ENCODE peak calls at places on chromosomes 2 and 18, in five cellular contexts. G is H1, B is A549, R is K562, S is HepG2. K is an unnamed sample.

GRCh38 chr18:8400825-8401224 is 208.4 kb upstream of the RAB12 start:
- DNase-seq in G (no peak), B (no peak), R (no peak), S (no peak), K (no peak)

GRCh38 chr18:13268035-13268700 is 49.6 kb downstream of the LDLRAD4 start:
- DNase-seq in G (no peak), B (no peak), R (no peak), S (no peak), K (peak; percentile 65)

GRCh38 chr2:108534577-108535379 is 508 bp downstream of the LIMS1 start:
- DNase-seq in G (no peak), B (peak; percentile 32), R (no peak), S (peak; percentile 43), K (peak; percentile 75)

GRCh38 chr2:231123362-231123898 is 1.4 kb downstream of the HTR2B start:
- DNase-seq in G (no peak), B (no peak), R (no peak), S (peak; percentile 37), K (peak; percentile 78)

GRCh38 chr2:74374509-74375205 is 5.5 kb downstream of the DCTN1 start:
- DNase-seq in G (peak; percentile 87), B (no peak), R (peak; percentile 88), S (no peak), K (peak; percentile 19)

GRCh38 chr2:120520929-120521912 is 175.3 kb downstream of the INHBB start:
- DNase-seq in G (peak; percentile 89), B (peak; percentile 40), R (peak; percentile 48), S (peak; percentile 60), K (peak; percentile 50)

GRCh38 chr2:178394816-178395215 is 56.2 kb downstream of the PRKRA start:
- DNase-seq in G (no peak), B (no peak), R (no peak), S (no peak), K (no peak)

GRCh38 chr2:101330253-101330921 is 21.9 kb upstream of the RNF149 start:
- DNase-seq in G (no peak), B (no peak), R (no peak), S (peak; percentile 92), K (peak; percentile 83)

GRCh38 chr18:68176901-68177300 is 538.0 kb downstream of the TMX3 start:
- DNase-seq in G (no peak), B (no peak), R (no peak), S (no peak), K (no peak)

GRCh38 chr2:159904565-159905281 is 106.7 kb upstream of the CD302 start:
- DNase-seq in G (peak; percentile 90), B (peak; percentile 35), R (peak; percentile 80), S (no peak), K (peak; percentile 20)

GRCh38 chr2:161237397-161238263 is 70.6 kb upstream of the PSMD14 start:
- DNase-seq in G (peak; percentile 69), B (no peak), R (no peak), S (no peak), K (peak; percentile 53)

GRCh38 chr18:13376841-13377351 is 158.3 kb downstream of the LDLRAD4 start:
- DNase-seq in G (no peak), B (no peak), R (no peak), S (no peak), K (no peak)

GRCh38 chr2:129801575-129801974 is 177.9 kb upstream of the RAB6C start:
- DNase-seq in G (no peak), B (no peak), R (no peak), S (no peak), K (no peak)

GRCh38 chr2:218895326-218895725 is 14.7 kb downstream of the WNT10A start:
- DNase-seq in G (no peak), B (no peak), R (no peak), S (no peak), K (no peak)

GRCh38 chr2:144071461-144071860 is 448.5 kb downstream of the ZEB2 start:
- DNase-seq in G (no peak), B (no peak), R (no peak), S (peak; percentile 7), K (no peak)

GRCh38 chr2:239640210-239640609 is 239.4 kb upstream of the HDAC4 start:
- DNase-seq in G (no peak), B (no peak), R (no peak), S (no peak), K (no peak)

GRCh38 chr2:61368687-61369665 is 101.9 kb downstream of the USP34 start:
- DNase-seq in G (no peak), B (no peak), R (no peak), S (no peak), K (no peak)

GRCh38 chr18:45165871-45166270 is 449.4 kb upstream of the SLC14A2 start:
- DNase-seq in G (no peak), B (no peak), R (no peak), S (no peak), K (no peak)

GRCh38 chr18:45161850-45162249 is 453.4 kb upstream of the SLC14A2 start:
- DNase-seq in G (no peak), B (no peak), R (no peak), S (no peak), K (no peak)

GRCh38 chr18:45167109-45167551 is 448.1 kb upstream of the SLC14A2 start:
- DNase-seq in G (no peak), B (no peak), R (no peak), S (no peak), K (no peak)

GRCh38 chr18:45166341-45167108 is 448.8 kb upstream of the SLC14A2 start:
- DNase-seq in G (no peak), B (peak; percentile 5), R (no peak), S (no peak), K (no peak)

GRCh38 chr18:45164551-45164950 is 450.7 kb upstream of the SLC14A2 start:
- DNase-seq in G (no peak), B (no peak), R (no peak), S (no peak), K (no peak)
- TF ChIP-seq JUN in G (no peak), B (no peak), R (no peak), S (no peak), K (no peak)

DNA sequence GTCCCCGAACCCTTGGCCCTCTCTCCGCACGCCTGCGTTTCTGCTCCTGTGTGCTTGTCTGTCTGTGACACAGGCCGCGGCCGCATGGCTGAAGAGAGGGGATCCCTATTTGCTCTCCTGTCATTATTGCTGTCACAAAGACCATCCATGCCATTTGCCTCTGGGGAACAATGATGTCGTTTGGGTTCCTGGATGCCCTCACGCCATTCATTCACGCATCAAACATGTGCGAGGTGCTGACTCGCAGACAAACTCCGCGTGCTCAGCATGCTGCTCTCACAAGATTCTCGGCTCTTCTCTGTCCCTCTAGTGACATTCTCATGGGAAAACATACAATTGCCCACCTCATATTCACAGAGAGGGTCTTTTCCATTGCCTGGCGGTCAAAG is 67.8 kb downstream of the ASB1 start:
- DNase-seq in G (peak; percentile 41), B (no peak), R (no peak), S (no peak), K (no peak)
- H3K4me3 ChIP-seq in G (no peak overlapping the region), B (no peak overlapping the region), R (no peak overlapping the region), S (no peak overlapping the region), K (no peak overlapping the region)

GRCh38 chr2:54599326-54599710 is 124.1 kb upstream of the EML6 start:
- DNase-seq in G (no peak), B (no peak), R (no peak), S (no peak), K (no peak)

GRCh38 chr2:54601339-54601738 is 122.1 kb upstream of the EML6 start:
- DNase-seq in G (no peak), B (no peak), R (no peak), S (no peak), K (no peak)

GRCh38 chr2:54598347-54599325 is 124.8 kb upstream of the EML6 start:
- DNase-seq in G (no peak), B (no peak), R (no peak), S (no peak), K (no peak)

GRCh38 chr2:54597153-54597827 is 126.2 kb upstream of the EML6 start:
- DNase-seq in G (no peak), B (no peak), R (no peak), S (no peak), K (no peak)

GRCh38 chr2:54599914-54600313 is 123.5 kb upstream of the EML6 start:
- DNase-seq in G (no peak), B (no peak), R (peak; percentile 82), S (no peak), K (no peak)
- TF ChIP-seq JUN in G (no peak), B (no peak), R (no peak), S (no peak), K (no peak)

GRCh38 chr2:149598014-149598395 is 10.4 kb upstream of the MMADHC start:
- DNase-seq in G (no peak), B (no peak), R (no peak), S (no peak), K (no peak)
- H3K4me3 ChIP-seq in G (no peak overlapping the region), B (peak overlapping the region; percentile 17), R (no peak overlapping the region), S (no peak overlapping the region), K (no peak overlapping the region)

DNA sequence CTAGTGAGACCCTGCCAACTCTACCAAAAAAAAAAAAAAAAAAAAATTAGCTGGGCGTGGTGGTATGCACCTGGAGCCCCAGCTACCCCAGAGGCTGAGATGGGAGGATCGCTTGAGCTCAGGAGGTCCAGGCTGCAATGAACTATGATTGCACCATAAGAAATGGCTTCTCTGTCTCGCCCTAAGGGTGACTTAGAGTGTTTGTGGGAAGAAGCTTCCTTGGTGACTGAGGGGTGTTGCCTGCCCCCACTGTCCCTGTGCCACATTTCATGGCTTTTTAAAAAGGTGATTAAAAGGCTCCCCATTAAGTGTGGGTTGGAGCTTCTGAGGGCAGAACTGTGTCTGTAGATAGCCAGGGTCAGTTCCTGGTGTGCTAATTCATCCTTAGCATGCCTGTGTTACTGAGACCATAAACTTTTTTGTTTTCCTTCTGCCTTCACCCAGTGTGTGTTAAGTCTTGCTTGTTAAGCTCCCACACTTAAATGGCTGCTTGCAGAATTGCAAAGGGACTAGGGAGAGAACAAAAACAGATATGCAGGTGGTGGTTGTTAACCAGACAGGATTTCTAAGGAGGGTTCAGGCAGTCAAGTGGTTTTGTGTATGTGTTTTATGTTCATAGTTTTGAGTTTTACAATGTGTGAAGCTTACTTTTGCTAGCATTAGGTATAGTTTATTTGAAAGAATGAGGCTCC is 14.3 kb downstream of the CERS6 start:
- DNase-seq in G (no peak), B (no peak), R (no peak), S (no peak), K (no peak)
- TF ChIP-seq JUN in G (no peak), B (no peak), R (no peak), S (no peak), K (no peak)

DNA sequence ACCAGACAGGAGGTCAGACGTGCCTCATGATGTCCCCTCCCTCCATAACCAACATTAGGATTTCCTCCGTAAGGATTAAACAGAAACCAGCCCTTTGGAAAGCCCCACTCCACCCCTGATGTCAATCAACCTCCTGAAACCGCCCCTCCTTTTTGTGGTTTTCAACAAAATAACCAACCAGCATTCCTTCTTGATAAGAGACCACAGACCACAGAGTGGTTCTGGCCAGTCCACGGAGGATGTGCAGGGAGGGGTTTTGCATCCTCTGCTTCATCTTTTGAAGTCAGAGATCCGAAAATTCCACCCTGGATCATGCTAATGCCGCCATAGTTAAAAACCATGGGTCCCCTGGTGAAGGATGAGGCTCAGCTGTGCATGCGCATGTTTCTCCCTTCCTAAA is 180.0 kb upstream of the CCDC150 start:
- DNase-seq in G (no peak), B (no peak), R (peak; percentile 23), S (no peak), K (no peak)
- H3K4me3 ChIP-seq in G (no peak overlapping the region), B (no peak overlapping the region), R (no peak overlapping the region), S (no peak overlapping the region), K (no peak overlapping the region)